ENCODE peak calls at places on chromosomes 16 and 17, in nine cellular contexts. M is fibroblast of mammary gland; N is CD4-positive, alpha-beta memory T cell; T is fibroblast of villous mesenchyme; K is body of pancreas; F is mesendoderm; P is GM12864; U is CD4-positive, CD25-positive, alpha-beta regulatory T cell; V is CD8-positive, alpha-beta T cell. A is an unnamed sample.

GRCh38 chr16:4404247-4404966 is 12.0 kb downstream of the CORO7 start:
- DNase-seq in M (peak), N (peak), T (peak), K (peak), F (peak), P (no peak), U (peak), V (no peak), A (no peak)

GRCh38 chr16:873889-874288 is 73.4 kb upstream of the GNG13 start:
- DNase-seq in M (no peak), N (no peak), T (no peak), K (no peak), F (no peak), P (no peak), U (no peak), V (no peak), A (peak)

GRCh38 chr17:6752068-6752909 is 3.6 kb upstream of the XAF1 start:
- DNase-seq in M (peak), N (no peak), T (peak), K (peak), F (peak), P (no peak), U (no peak), V (no peak), A (no peak)

GRCh38 chr16:50246299-50247122 is 19.8 kb upstream of the ADCY7 start:
- DNase-seq in M (no peak), N (no peak), T (no peak), K (peak), F (peak), P (no peak), U (peak), V (no peak), A (peak)

GRCh38 chr17:61574542-61575351 is 16.3 kb downstream of the NACA2 start:
- DNase-seq in M (peak), N (no peak), T (peak), K (peak), F (peak), P (no peak), U (no peak), V (no peak), A (no peak)

GRCh38 chr17:39547713-39548478 is 59.8 kb downstream of the NEUROD2 start:
- DNase-seq in M (peak), N (peak), T (peak), K (peak), F (peak), P (peak), U (peak), V (peak), A (peak)

GRCh38 chr17:4898351-4898750 is 985 bp upstream of the C17orf107 start:
- DNase-seq in M (no peak), N (no peak), T (no peak), K (peak), F (no peak), P (no peak), U (no peak), V (no peak), A (no peak)

GRCh38 chr17:40345161-40346034 is 19.1 kb downstream of the GJD3 start:
- DNase-seq in M (peak), N (peak), T (no peak), K (peak), F (peak), P (no peak), U (no peak), V (no peak), A (peak)

GRCh38 chr17:76527430-76528111 is 9.9 kb downstream of the CYGB start:
- DNase-seq in M (peak), N (peak), T (peak), K (peak), F (peak), P (no peak), U (peak), V (no peak), A (no peak)

GRCh38 chr17:63696381-63696961 is 3.5 kb downstream of the LIMD2 start:
- DNase-seq in M (peak), N (peak), T (peak), K (peak), F (peak), P (peak), U (peak), V (no peak), A (no peak)

GRCh38 chr17:59355030-59355694 is 23.7 kb downstream of the YPEL2 start:
- DNase-seq in M (no peak), N (no peak), T (no peak), K (peak), F (no peak), P (no peak), U (no peak), V (no peak), A (no peak)

GRCh38 chr16:80231118-80231515 is 309.7 kb upstream of the DYNLRB2 start:
- DNase-seq in M (peak), N (no peak), T (peak), K (no peak), F (no peak), P (no peak), U (no peak), V (no peak), A (no peak)

GRCh38 chr17:30336369-30337171 is 2.7 kb upstream of the TMIGD1 start:
- DNase-seq in M (peak), N (peak), T (peak), K (peak), F (peak), P (no peak), U (peak), V (no peak), A (no peak)

GRCh38 chr16:2243781-2244180 is 7.5 kb downstream of the DNASE1L2 start:
- DNase-seq in M (no peak), N (no peak), T (no peak), K (no peak), F (no peak), P (no peak), U (no peak), V (no peak), A (no peak)

GRCh38 chr17:77619851-77620250 is 338.7 kb upstream of the TNRC6C start:
- DNase-seq in M (peak), N (no peak), T (peak), K (no peak), F (peak), P (no peak), U (no peak), V (no peak), A (no peak)

GRCh38 chr16:71360378-71360777 is 1.9 kb downstream of the CALB2 start:
- DNase-seq in M (peak), N (no peak), T (peak), K (no peak), F (peak), P (no peak), U (no peak), V (no peak), A (no peak)
- H3K4me3 ChIP-seq in M (no peak), N (no peak), T (no peak), K (no peak), F (no peak), P (no peak), U (no peak), V (no peak), A (no peak)

GRCh38 chr16:75306102-75306762 is 54.8 kb upstream of the BCAR1 start:
- DNase-seq in M (peak), N (no peak), T (no peak), K (peak), F (no peak), P (no peak), U (no peak), V (no peak), A (no peak)
- H3K4me3 ChIP-seq in M (no peak), N (no peak), T (no peak), K (no peak), F (no peak), P (no peak), U (no peak), V (no peak), A (no peak)

DNA sequence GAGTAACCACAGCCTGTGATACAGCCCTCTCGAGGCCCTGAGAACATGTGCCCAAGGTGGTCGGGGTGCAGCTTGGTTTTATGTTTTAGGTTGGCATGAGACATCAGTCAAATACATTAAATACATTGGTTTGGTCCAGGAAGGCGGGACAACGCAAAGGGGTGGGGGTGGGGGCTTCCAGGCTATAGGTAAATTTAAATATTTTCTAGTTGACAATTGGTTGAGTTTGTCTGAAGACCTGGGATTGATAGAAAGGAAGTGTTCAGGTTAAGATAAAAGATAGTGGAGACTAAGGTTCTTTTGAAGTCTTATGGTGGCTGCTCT is 1.2 kb upstream of the ZKSCAN2 start:
- DNase-seq in M (no peak), N (peak), T (no peak), K (no peak), F (peak), P (no peak), U (peak), V (no peak), A (no peak)
- H3K4me3 ChIP-seq in M (peak), N (peak), T (peak), K (no peak), F (peak), P (peak), U (peak), V (peak), A (no peak)

GRCh38 chr17:82922646-82923045 is 82.8 kb upstream of the ZNF750 start:
- DNase-seq in M (no peak), N (no peak), T (no peak), K (peak), F (no peak), P (no peak), U (no peak), V (no peak), A (peak)
- H3K4me3 ChIP-seq in M (no peak), N (no peak), T (no peak), K (no peak), F (no peak), P (no peak), U (no peak), V (no peak), A (no peak)

GRCh38 chr17:17836818-17837379 is at the start of gene SREBF1:
- DNase-seq in M (no peak), N (peak), T (peak), K (peak), F (peak), P (no peak), U (peak), V (peak), A (peak)

GRCh38 chr17:17837380-17837821 is 615 bp upstream of the SREBF1 start:
- DNase-seq in M (peak), N (no peak), T (peak), K (peak), F (peak), P (no peak), U (no peak), V (no peak), A (peak)

GRCh38 chr17:17834974-17835373 is 1.8 kb downstream of the SREBF1 start:
- DNase-seq in M (no peak), N (no peak), T (no peak), K (no peak), F (no peak), P (no peak), U (no peak), V (no peak), A (no peak)

GRCh38 chr17:17836250-17836817 is 452 bp downstream of the SREBF1 start:
- DNase-seq in M (peak), N (peak), T (peak), K (peak), F (peak), P (peak), U (peak), V (peak), A (peak)

DNA sequence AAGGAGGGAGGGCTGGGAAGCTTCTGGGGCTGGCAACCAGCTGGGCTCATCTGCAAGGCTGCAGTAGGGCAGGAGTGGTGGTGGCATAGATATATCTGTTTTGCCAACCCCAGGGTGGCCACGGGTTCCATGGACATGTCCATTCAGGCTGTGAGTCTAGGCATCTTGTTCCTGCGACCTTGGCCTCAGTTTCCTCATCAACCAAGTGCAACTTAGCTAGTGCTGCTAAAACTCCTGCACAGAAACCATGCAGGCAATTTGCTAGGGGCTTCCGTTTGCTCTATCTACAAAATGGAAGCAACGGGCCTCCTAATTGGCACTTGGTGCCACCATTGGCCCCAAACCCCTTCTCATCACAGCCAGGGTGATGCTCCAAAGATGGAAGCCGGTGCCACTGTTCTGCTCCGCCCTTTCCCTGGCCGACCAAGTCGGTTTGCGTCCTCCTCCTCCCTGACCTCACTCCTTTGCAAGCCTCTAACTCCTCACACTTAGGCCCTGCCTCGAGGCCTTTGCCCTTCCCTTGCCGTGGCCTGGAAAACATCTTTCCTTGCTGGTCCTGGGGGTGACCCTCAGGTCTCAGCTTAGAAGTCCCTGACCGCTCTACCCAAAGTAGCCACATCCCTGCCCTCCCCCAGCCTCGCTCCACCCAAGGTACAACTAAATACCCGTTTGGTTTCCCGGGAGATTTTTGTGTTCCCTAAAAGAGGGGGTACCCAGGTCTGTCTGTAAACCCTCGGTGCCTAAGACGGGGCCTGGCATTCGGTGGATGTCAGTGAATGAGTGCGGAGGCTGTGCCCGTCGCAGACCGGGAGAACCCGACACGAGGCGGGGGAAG is 1.2 kb downstream of the SREBF1 start:
- DNase-seq in M (no peak), N (no peak), T (no peak), K (no peak), F (no peak), P (no peak), U (no peak), V (no peak), A (no peak)
- H3K4me3 ChIP-seq in M (peak), N (peak), T (peak), K (no peak), F (peak), P (peak), U (peak), V (peak), A (no peak)

GRCh38 chr17:67829331-67829730 is 4.0 kb downstream of the BPTF start:
- DNase-seq in M (no peak), N (peak), T (no peak), K (no peak), F (peak), P (peak), U (peak), V (no peak), A (no peak)
- H3K4me3 ChIP-seq in M (no peak), N (no peak), T (no peak), K (no peak), F (no peak), P (peak), U (peak), V (no peak), A (no peak)

DNA sequence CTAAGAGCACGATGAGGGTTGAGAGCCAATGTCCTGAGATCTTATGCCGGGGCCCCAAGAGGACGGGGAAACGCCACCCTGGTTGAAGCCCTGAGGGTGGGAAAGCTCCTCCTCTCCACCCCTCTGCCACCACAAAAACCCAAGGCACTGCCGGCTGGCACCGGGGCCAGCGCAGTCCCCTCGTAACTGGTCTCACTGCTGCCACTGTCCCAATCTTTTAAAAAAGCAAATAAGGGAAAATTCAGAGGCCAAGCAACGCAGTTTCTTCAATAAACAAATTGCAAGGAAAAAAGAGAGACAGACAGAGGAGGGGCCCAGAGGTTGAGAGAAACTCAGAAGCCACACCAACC is 6.7 kb downstream of the GRIN2C start:
- DNase-seq in M (no peak), N (no peak), T (no peak), K (no peak), F (no peak), P (no peak), U (no peak), V (no peak), A (no peak)
- H3K4me3 ChIP-seq in M (no peak), N (no peak), T (no peak), K (no peak), F (peak), P (no peak), U (no peak), V (no peak), A (no peak)

DNA sequence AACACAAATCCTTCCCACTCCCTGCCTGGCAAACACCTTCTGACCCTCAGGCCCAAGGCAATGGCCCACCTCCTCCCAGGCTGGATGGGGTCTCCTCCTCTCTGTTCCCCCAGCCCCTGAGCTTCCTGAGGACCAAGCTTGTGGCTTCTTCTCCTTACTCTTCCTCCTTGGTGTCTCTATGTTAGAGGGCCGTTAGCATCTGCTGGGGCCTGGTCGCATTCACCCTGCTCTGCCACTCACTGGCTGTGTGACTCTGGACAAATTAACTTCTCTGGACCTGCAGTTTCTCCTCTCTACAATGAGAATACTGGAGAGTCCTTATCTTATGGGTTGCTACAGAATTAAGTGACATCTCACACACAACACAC is 725 bp upstream of the MT2A start:
- DNase-seq in M (no peak), N (no peak), T (no peak), K (no peak), F (no peak), P (no peak), U (no peak), V (no peak), A (no peak)
- H3K4me3 ChIP-seq in M (peak), N (peak), T (no peak), K (no peak), F (no peak), P (no peak), U (peak), V (peak), A (no peak)

A was measured in aorta.